ENCODE peak calls at places on chromosomes 5 and 9, in five cellular contexts. T is cerebellar cortex; N is psoas muscle; H is fibroblast of lung; G is stimulated activated CD8-positive, alpha-beta memory T cell treated with anti-CD3 and anti-CD28 coated beads, Interleukin-12 subunit alpha, Interleukin-12 subunit beta, amount 100 ng/mL, for 1 hour. C is an unnamed sample.

GRCh38 chr5:14668247-14668646 is 3.7 kb downstream of the OTULIN start:
- DNase-seq in T (no peak), N (no peak), H (no peak), G (no peak), C (no peak)

GRCh38 chr5:158414780-158415179 is 555.8 kb upstream of the CLINT1 start:
- DNase-seq in T (no peak), N (no peak), H (peak; percentile 93), G (no peak), C (peak; percentile 80)

GRCh38 chr5:148125641-148126040 is 42.7 kb upstream of the SPINK14 start:
- DNase-seq in T (no peak), N (no peak), H (peak; percentile 11), G (no peak), C (peak; percentile 13)

GRCh38 chr5:14735944-14736343 is 71.4 kb downstream of the OTULIN start:
- DNase-seq in T (no peak), N (no peak), H (no peak), G (no peak), C (no peak)

GRCh38 chr5:65927497-65928340 is 1.3 kb downstream of the ERBIN start:
- DNase-seq in T (peak; percentile 32), N (no peak), H (peak; percentile 73), G (no peak), C (peak; percentile 66)

GRCh38 chr5:163916376-163916775 is 411.0 kb downstream of the MAT2B start:
- DNase-seq in T (no peak), N (no peak), H (peak; percentile 24), G (no peak), C (peak; percentile 29)

GRCh38 chr9:120914953-120915352 is 11.6 kb downstream of the TRAF1 start:
- DNase-seq in T (no peak), N (no peak), H (peak; percentile 41), G (no peak), C (peak; percentile 54)

GRCh38 chr5:147290261-147290660 is 55.4 kb downstream of the STK32A start:
- DNase-seq in T (no peak), N (no peak), H (no peak), G (no peak), C (no peak)

GRCh38 chr5:120124961-120125360 is 339.1 kb upstream of the PRR16 start:
- DNase-seq in T (no peak), N (no peak), H (no peak), G (no peak), C (peak; percentile 43)

GRCh38 chr5:85069659-85070640 is 685.3 kb upstream of the EDIL3 start:
- DNase-seq in T (no peak), N (no peak), H (no peak), G (no peak), C (no peak)

GRCh38 chr9:27154923-27155322 is 45.9 kb downstream of the TEK start:
- DNase-seq in T (no peak), N (no peak), H (peak; percentile 98), G (no peak), C (peak; percentile 87)

GRCh38 chr9:70574222-70574837 is 159.9 kb upstream of the KLF9 start:
- DNase-seq in T (peak; percentile 66), N (peak; percentile 48), H (peak; percentile 89), G (no peak), C (peak; percentile 70)

GRCh38 chr9:130689937-130690700 is 3.5 kb upstream of the EXOSC2 start:
- DNase-seq in T (peak; percentile 93), N (peak; percentile 44), H (peak; percentile 97), G (no peak), C (peak; percentile 96)

GRCh38 chr9:79357620-79358019 is 214.1 kb upstream of the TLE4 start:
- DNase-seq in T (no peak), N (no peak), H (no peak), G (no peak), C (no peak)

GRCh38 chr5:177325868-177326381 is 14.2 kb upstream of the MXD3 start:
- DNase-seq in T (no peak), N (no peak), H (peak; percentile 20), G (no peak), C (no peak)

GRCh38 chr5:36692791-36693763 is 86.7 kb downstream of the SLC1A3 start:
- DNase-seq in T (peak; percentile 78), N (peak; percentile 78), H (peak; percentile 68), G (no peak), C (peak; percentile 66)

GRCh38 chr9:108444400-108445358 is 411.1 kb downstream of the ACTL7B start:
- DNase-seq in T (no peak), N (no peak), H (peak; percentile 97), G (no peak), C (peak; percentile 98)

GRCh38 chr9:137138701-137139467 is at the start of gene GRIN1:
- DNase-seq in T (peak; percentile 53), N (no peak), H (no peak), G (no peak), C (no peak)

GRCh38 chr5:124402144-124402581 is 344.3 kb downstream of the ZNF608 start:
- DNase-seq in T (no peak), N (no peak), H (peak; percentile 75), G (no peak), C (no peak)

GRCh38 chr5:68924490-68925145 is 169.2 kb upstream of the SLC30A5 start:
- DNase-seq in T (no peak), N (no peak), H (peak; percentile 89), G (no peak), C (no peak)

GRCh38 chr9:113636165-113636564 is 172.6 kb downstream of the RGS3 start:
- DNase-seq in T (no peak), N (no peak), H (no peak), G (no peak), C (no peak)

GRCh38 chr5:165627548-165628170 is 2122.2 kb downstream of the MAT2B start:
- DNase-seq in T (no peak), N (no peak), H (no peak), G (no peak), C (no peak)

GRCh38 chr9:4475301-4475700 is 15.0 kb upstream of the SLC1A1 start:
- DNase-seq in T (no peak), N (no peak), H (peak; percentile 11), G (no peak), C (no peak)

GRCh38 chr9:133351908-133352634 is 4.1 kb downstream of the RPL7A start:
- DNase-seq in T (peak; percentile 76), N (no peak), H (peak; percentile 59), G (no peak), C (peak; percentile 72)

GRCh38 chr5:179805529-179806249 is 977 bp downstream of the MGAT4B start:
- DNase-seq in T (no peak), N (peak; percentile 54), H (peak; percentile 45), G (no peak), C (peak; percentile 52)

GRCh38 chr5:95859327-95860060 is 37.0 kb upstream of the GLRX start:
- DNase-seq in T (no peak), N (no peak), H (peak; percentile 85), G (no peak), C (no peak)

GRCh38 chr9:91896513-91897121 is 53.4 kb downstream of the ROR2 start:
- DNase-seq in T (no peak), N (no peak), H (peak; percentile 82), G (no peak), C (no peak)

C was measured in HCEC 1CT.